ENCODE peak calls at places on chromosome 13, in nine cellular contexts. One of them, this sample, is unnamed.

GRCh38 chr13:108214511-108215383 is 589 bp downstream of the LIG4 start:
- DNase-seq in heart left ventricle: peak
- DNase-seq in DND-41: peak
- DNase-seq in GM23338: peak
- DNase-seq in tibial nerve: no peak
- DNase-seq in uterus: peak
- DNase-seq in IMR-90: no peak
- DNase-seq in heart right ventricle: peak
- DNase-seq in thoracic aorta: no peak
- DNase-seq in this sample: peak

GRCh38 chr13:66665991-66666390 is 564.1 kb downstream of the PCDH9 start:
- DNase-seq in thoracic aorta: no peak
- DNase-seq in DND-41: no peak
- DNase-seq in uterus: no peak
- DNase-seq in tibial nerve: no peak
- DNase-seq in heart right ventricle: no peak
- DNase-seq in IMR-90: peak
- DNase-seq in heart left ventricle: no peak
- DNase-seq in GM23338: peak
- DNase-seq in this sample: peak

GRCh38 chr13:51479199-51479523 is 26.3 kb upstream of the INTS6 start:
- DNase-seq in uterus: no peak
- DNase-seq in heart left ventricle: no peak
- DNase-seq in GM23338: no peak
- DNase-seq in DND-41: no peak
- DNase-seq in thoracic aorta: no peak
- DNase-seq in heart right ventricle: no peak
- DNase-seq in IMR-90: peak
- DNase-seq in tibial nerve: no peak
- DNase-seq in this sample: no peak

GRCh38 chr13:97951376-97951775 is 2.1 kb upstream of the IPO5 start:
- DNase-seq in uterus: no peak
- DNase-seq in DND-41: no peak
- DNase-seq in heart right ventricle: no peak
- DNase-seq in heart left ventricle: no peak
- DNase-seq in tibial nerve: no peak
- DNase-seq in thoracic aorta: no peak
- DNase-seq in GM23338: no peak
- DNase-seq in IMR-90: no peak
- DNase-seq in this sample: no peak

GRCh38 chr13:101512650-101513049 is 60.2 kb downstream of the ITGBL1 start:
- DNase-seq in thoracic aorta: no peak
- DNase-seq in IMR-90: no peak
- DNase-seq in tibial nerve: no peak
- DNase-seq in GM23338: no peak
- DNase-seq in heart right ventricle: no peak
- DNase-seq in heart left ventricle: no peak
- DNase-seq in DND-41: no peak
- DNase-seq in uterus: no peak
- DNase-seq in this sample: peak

GRCh38 chr13:75308222-75308621 is 173.7 kb downstream of the TBC1D4 start:
- DNase-seq in tibial nerve: no peak
- DNase-seq in heart left ventricle: no peak
- DNase-seq in heart right ventricle: no peak
- DNase-seq in DND-41: no peak
- DNase-seq in GM23338: no peak
- DNase-seq in thoracic aorta: no peak
- DNase-seq in IMR-90: peak
- DNase-seq in uterus: no peak
- DNase-seq in this sample: no peak

GRCh38 chr13:67023088-67023893 is 206.8 kb downstream of the PCDH9 start:
- DNase-seq in DND-41: peak
- DNase-seq in IMR-90: peak
- DNase-seq in uterus: no peak
- DNase-seq in GM23338: peak
- DNase-seq in tibial nerve: peak
- DNase-seq in thoracic aorta: no peak
- DNase-seq in heart right ventricle: no peak
- DNase-seq in heart left ventricle: no peak
- DNase-seq in this sample: no peak

GRCh38 chr13:41457589-41458186 is 338 bp downstream of the RGCC start:
- DNase-seq in heart right ventricle: peak
- DNase-seq in thoracic aorta: no peak
- DNase-seq in tibial nerve: no peak
- DNase-seq in uterus: no peak
- DNase-seq in GM23338: peak
- DNase-seq in IMR-90: no peak
- DNase-seq in DND-41: no peak
- DNase-seq in heart left ventricle: peak
- DNase-seq in this sample: no peak

GRCh38 chr13:83905641-83906040 is 23.4 kb upstream of the SLITRK1 start:
- DNase-seq in uterus: no peak
- DNase-seq in GM23338: no peak
- DNase-seq in thoracic aorta: no peak
- DNase-seq in IMR-90: no peak
- DNase-seq in DND-41: no peak
- DNase-seq in heart left ventricle: no peak
- DNase-seq in tibial nerve: no peak
- DNase-seq in heart right ventricle: no peak
- DNase-seq in this sample: no peak

GRCh38 chr13:70162141-70162540 is 53.9 kb upstream of the KLHL1 start:
- DNase-seq in tibial nerve: no peak
- DNase-seq in GM23338: peak
- DNase-seq in DND-41: no peak
- DNase-seq in heart right ventricle: no peak
- DNase-seq in uterus: no peak
- DNase-seq in IMR-90: no peak
- DNase-seq in heart left ventricle: no peak
- DNase-seq in thoracic aorta: no peak
- DNase-seq in this sample: no peak

GRCh38 chr13:94800423-94800822 is 88.1 kb upstream of the SOX21 start:
- DNase-seq in heart right ventricle: no peak
- DNase-seq in heart left ventricle: no peak
- DNase-seq in thoracic aorta: no peak
- DNase-seq in GM23338: no peak
- DNase-seq in IMR-90: no peak
- DNase-seq in uterus: no peak
- DNase-seq in tibial nerve: no peak
- DNase-seq in DND-41: no peak
- DNase-seq in this sample: no peak

GRCh38 chr13:47816835-47817234 is 184.2 kb downstream of the SUCLA2 start:
- DNase-seq in uterus: no peak
- DNase-seq in tibial nerve: no peak
- DNase-seq in heart right ventricle: no peak
- DNase-seq in DND-41: no peak
- DNase-seq in IMR-90: no peak
- DNase-seq in GM23338: peak
- DNase-seq in heart left ventricle: no peak
- DNase-seq in thoracic aorta: no peak
- DNase-seq in this sample: no peak

GRCh38 chr13:45162821-45163220 is 38.0 kb downstream of the KCTD4 start:
- DNase-seq in IMR-90: peak
- DNase-seq in GM23338: no peak
- DNase-seq in thoracic aorta: no peak
- DNase-seq in DND-41: no peak
- DNase-seq in heart left ventricle: no peak
- DNase-seq in uterus: no peak
- DNase-seq in tibial nerve: no peak
- DNase-seq in heart right ventricle: no peak
- DNase-seq in this sample: no peak

GRCh38 chr13:112997188-112998135 is 28.4 kb downstream of the MCF2L start:
- DNase-seq in thoracic aorta: no peak
- DNase-seq in IMR-90: no peak
- DNase-seq in GM23338: no peak
- DNase-seq in tibial nerve: no peak
- DNase-seq in heart left ventricle: no peak
- DNase-seq in DND-41: no peak
- DNase-seq in uterus: no peak
- DNase-seq in heart right ventricle: no peak
- DNase-seq in this sample: no peak

GRCh38 chr13:50387124-50387581 is 371.9 kb downstream of the KCNRG start:
- DNase-seq in DND-41: peak
- DNase-seq in IMR-90: peak
- DNase-seq in heart left ventricle: peak
- DNase-seq in thoracic aorta: no peak
- DNase-seq in tibial nerve: peak
- DNase-seq in uterus: peak
- DNase-seq in heart right ventricle: peak
- DNase-seq in GM23338: peak
- DNase-seq in this sample: peak
- TF ChIP-seq CTCF in DND-41: peak
- TF ChIP-seq CTCF in IMR-90: peak
- TF ChIP-seq CTCF in heart left ventricle: peak
- TF ChIP-seq CTCF in thoracic aorta: peak
- TF ChIP-seq CTCF in tibial nerve: peak
- TF ChIP-seq CTCF in uterus: no peak
- TF ChIP-seq CTCF in heart right ventricle: peak
- TF ChIP-seq CTCF in GM23338: peak
- TF ChIP-seq CTCF in this sample: peak

GRCh38 chr13:60572003-60572792 is 175.2 kb downstream of the TDRD3 start:
- DNase-seq in uterus: no peak
- DNase-seq in heart left ventricle: no peak
- DNase-seq in GM23338: peak
- DNase-seq in heart right ventricle: no peak
- DNase-seq in DND-41: no peak
- DNase-seq in thoracic aorta: no peak
- DNase-seq in IMR-90: peak
- DNase-seq in tibial nerve: no peak
- DNase-seq in this sample: no peak
- H3K27ac ChIP-seq in uterus: no peak
- H3K27ac ChIP-seq in heart left ventricle: no peak
- H3K27ac ChIP-seq in GM23338: peak
- H3K27ac ChIP-seq in heart right ventricle: no peak
- H3K27ac ChIP-seq in DND-41: no peak
- H3K27ac ChIP-seq in thoracic aorta: no peak
- H3K27ac ChIP-seq in IMR-90: no peak
- H3K27ac ChIP-seq in tibial nerve: no peak
- H3K27ac ChIP-seq in this sample: peak

DNA sequence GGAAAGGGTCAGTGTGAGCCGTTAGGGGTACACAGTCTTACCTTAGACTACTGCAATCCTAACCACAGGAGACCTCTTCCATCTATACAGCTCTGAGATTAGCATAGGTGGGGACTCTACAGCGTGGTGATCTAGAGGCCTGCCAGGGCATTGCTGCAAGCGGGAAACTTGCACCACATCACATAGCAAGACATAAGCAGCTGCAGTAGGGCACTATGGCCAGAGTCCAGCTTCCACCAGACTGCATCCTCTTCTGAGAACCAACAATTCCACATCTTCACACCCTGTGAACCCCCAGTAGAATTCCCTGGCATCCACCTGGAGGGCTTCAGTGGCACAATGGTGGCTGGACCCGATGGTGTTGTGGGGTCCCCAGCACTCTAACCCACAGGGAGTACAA is 1564.3 kb upstream of the PRR20A start:
- DNase-seq in uterus: no peak
- DNase-seq in DND-41: no peak
- DNase-seq in heart right ventricle: no peak
- DNase-seq in IMR-90: no peak
- DNase-seq in heart left ventricle: no peak
- DNase-seq in thoracic aorta: no peak
- DNase-seq in GM23338: peak
- DNase-seq in tibial nerve: no peak
- DNase-seq in this sample: no peak
- H3K4me3 ChIP-seq in uterus: no peak
- H3K4me3 ChIP-seq in DND-41: no peak
- H3K4me3 ChIP-seq in heart right ventricle: no peak
- H3K4me3 ChIP-seq in IMR-90: no peak
- H3K4me3 ChIP-seq in heart left ventricle: no peak
- H3K4me3 ChIP-seq in thoracic aorta: no peak
- H3K4me3 ChIP-seq in GM23338: peak
- H3K4me3 ChIP-seq in tibial nerve: no peak
- H3K4me3 ChIP-seq in this sample: no peak

GRCh38 chr13:53340505-53341143 is 312.0 kb downstream of the OLFM4 start:
- DNase-seq in GM23338: no peak
- DNase-seq in heart left ventricle: no peak
- DNase-seq in IMR-90: no peak
- DNase-seq in uterus: no peak
- DNase-seq in heart right ventricle: no peak
- DNase-seq in DND-41: no peak
- DNase-seq in tibial nerve: no peak
- DNase-seq in thoracic aorta: no peak
- DNase-seq in this sample: no peak

GRCh38 chr13:53342623-53343022 is 314.0 kb downstream of the OLFM4 start:
- DNase-seq in heart right ventricle: no peak
- DNase-seq in uterus: no peak
- DNase-seq in tibial nerve: no peak
- DNase-seq in IMR-90: no peak
- DNase-seq in DND-41: no peak
- DNase-seq in GM23338: peak
- DNase-seq in heart left ventricle: no peak
- DNase-seq in thoracic aorta: no peak
- DNase-seq in this sample: no peak

GRCh38 chr13:53336441-53337160 is 308.0 kb downstream of the OLFM4 start:
- DNase-seq in uterus: no peak
- DNase-seq in tibial nerve: no peak
- DNase-seq in GM23338: no peak
- DNase-seq in IMR-90: no peak
- DNase-seq in heart left ventricle: no peak
- DNase-seq in thoracic aorta: no peak
- DNase-seq in heart right ventricle: no peak
- DNase-seq in DND-41: no peak
- DNase-seq in this sample: no peak

GRCh38 chr13:53341144-53341510 is 312.5 kb downstream of the OLFM4 start:
- DNase-seq in thoracic aorta: no peak
- DNase-seq in heart left ventricle: no peak
- DNase-seq in uterus: no peak
- DNase-seq in GM23338: peak
- DNase-seq in tibial nerve: no peak
- DNase-seq in DND-41: no peak
- DNase-seq in heart right ventricle: no peak
- DNase-seq in IMR-90: no peak
- DNase-seq in this sample: no peak

DNA sequence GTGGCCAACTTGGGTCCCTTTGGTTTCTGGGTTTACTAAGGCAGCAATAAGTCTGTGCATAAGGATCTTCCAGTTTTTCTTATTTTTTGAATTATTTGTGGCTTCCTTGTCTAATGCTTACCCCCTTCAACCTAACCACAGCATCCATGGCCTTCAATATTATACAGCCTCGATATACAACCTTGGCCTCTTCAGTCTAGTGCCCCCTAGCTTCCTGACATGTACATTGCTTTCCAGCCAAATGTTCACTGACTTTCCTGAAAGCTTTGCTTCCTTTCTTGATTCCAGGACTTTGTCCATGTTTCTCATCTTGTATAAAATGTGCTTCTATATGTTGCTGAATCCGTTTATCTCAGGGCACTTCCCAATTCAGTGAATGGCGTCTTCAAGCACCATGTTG is 310.1 kb downstream of the OLFM4 start:
- DNase-seq in tibial nerve: no peak
- DNase-seq in heart left ventricle: no peak
- DNase-seq in thoracic aorta: no peak
- DNase-seq in uterus: no peak
- DNase-seq in heart right ventricle: no peak
- DNase-seq in IMR-90: no peak
- DNase-seq in GM23338: no peak
- DNase-seq in DND-41: no peak
- DNase-seq in this sample: no peak
- TF ChIP-seq CTCF in tibial nerve: no peak
- TF ChIP-seq CTCF in heart left ventricle: no peak
- TF ChIP-seq CTCF in thoracic aorta: no peak
- TF ChIP-seq CTCF in uterus: no peak
- TF ChIP-seq CTCF in heart right ventricle: no peak
- TF ChIP-seq CTCF in IMR-90: no peak
- TF ChIP-seq CTCF in GM23338: peak
- TF ChIP-seq CTCF in DND-41: peak
- TF ChIP-seq CTCF in this sample: no peak